ENCODE peak calls at places on chromosomes 7 and 10, in eight cellular contexts. C is stimulated activated CD8-positive, alpha-beta memory T cell treated with anti-CD3 and anti-CD28 coated beads, Interleukin-15, amount 100 ng/mL, for 24 hours; F is memory B cell; T is T-cell; B is ACHN; R is psoas muscle; Q is stimulated activated CD4-positive, alpha-beta T cell treated with anti-CD3 and anti-CD28 coated beads, TNF-alpha, amount 100 ng/mL, for 24 hours; K is adipocyte. O is an unnamed sample.
A peak's percentile ranks its signal among the peaks of the same experiment; 100 is the strongest.

GRCh38 chr10:101121661-101122045 is 9.4 kb upstream of the TLX1 start:
- DNase-seq in C (no peak), F (no peak), T (no peak), B (no peak), R (no peak), Q (no peak), K (no peak), O (no peak)

GRCh38 chr10:35300063-35300699 is 36.1 kb upstream of the CCNY start:
- DNase-seq in C (no peak), F (peak; percentile 28), T (no peak), B (no peak), R (peak; percentile 59), Q (no peak), K (peak; percentile 39), O (no peak)

GRCh38 chr7:15464762-15465144 is 97.1 kb downstream of the AGMO start:
- DNase-seq in C (no peak), F (no peak), T (no peak), B (no peak), R (no peak), Q (no peak), K (no peak), O (no peak)

GRCh38 chr10:14608381-14609001 is 166.2 kb downstream of the FAM107B start:
- DNase-seq in C (no peak), F (peak; percentile 60), T (no peak), B (peak; percentile 66), R (peak; percentile 18), Q (no peak), K (no peak), O (no peak)

GRCh38 chr7:36667007-36667406 is 57.3 kb downstream of the AOAH start:
- DNase-seq in C (no peak), F (no peak), T (no peak), B (no peak), R (no peak), Q (no peak), K (no peak), O (no peak)

GRCh38 chr7:32501522-32501921 is 6.2 kb downstream of the AVL9 start:
- DNase-seq in C (no peak), F (no peak), T (no peak), B (peak; percentile 43), R (no peak), Q (no peak), K (peak; percentile 59), O (no peak)

GRCh38 chr7:143728333-143728862 is 29.1 kb downstream of the CTAGE6 start:
- DNase-seq in C (no peak), F (no peak), T (no peak), B (no peak), R (no peak), Q (no peak), K (no peak), O (no peak)

GRCh38 chr7:47581821-47582747 is at the start of gene TNS3:
- DNase-seq in C (no peak), F (peak; percentile 73), T (no peak), B (peak; percentile 73), R (peak; percentile 58), Q (no peak), K (peak; percentile 83), O (no peak)